ENCODE peak calls at places on chromosome 13, in five cellular contexts. One of them, this sample, is unnamed.
A peak's percentile ranks its signal among the peaks of the same experiment; 100 is the strongest.

GRCh38 chr13:51000576-51001260 is 91.1 kb downstream of the RNASEH2B start:
- DNase-seq in heart right ventricle: no peak
- DNase-seq in Caco-2: no peak
- DNase-seq in fibroblast of lung: peak; percentile 80
- DNase-seq in mammary epithelial cell: peak; percentile 92
- DNase-seq in this sample: peak; percentile 81

GRCh38 chr13:100124265-100124664 is 35.4 kb downstream of the PCCA start:
- DNase-seq in heart right ventricle: no peak
- DNase-seq in Caco-2: no peak
- DNase-seq in fibroblast of lung: peak; percentile 51
- DNase-seq in mammary epithelial cell: no peak
- DNase-seq in this sample: no peak

GRCh38 chr13:50713849-50714248 is 129.6 kb downstream of the DLEU7 start:
- DNase-seq in heart right ventricle: no peak
- DNase-seq in Caco-2: no peak
- DNase-seq in fibroblast of lung: peak; percentile 98
- DNase-seq in mammary epithelial cell: peak; percentile 81
- DNase-seq in this sample: peak; percentile 93

GRCh38 chr13:97189943-97190342 is 32.2 kb upstream of the MBNL2 start:
- DNase-seq in heart right ventricle: no peak
- DNase-seq in Caco-2: no peak
- DNase-seq in fibroblast of lung: no peak
- DNase-seq in mammary epithelial cell: no peak
- DNase-seq in this sample: no peak

GRCh38 chr13:57640582-57640981 is 9.0 kb downstream of the PCDH17 start:
- DNase-seq in heart right ventricle: peak; percentile 11
- DNase-seq in Caco-2: no peak
- DNase-seq in fibroblast of lung: peak; percentile 73
- DNase-seq in mammary epithelial cell: no peak
- DNase-seq in this sample: no peak

GRCh38 chr13:112448621-112449544 is 72.7 kb downstream of the SPACA7 start:
- DNase-seq in heart right ventricle: no peak
- DNase-seq in Caco-2: peak; percentile 74
- DNase-seq in fibroblast of lung: no peak
- DNase-seq in mammary epithelial cell: no peak
- DNase-seq in this sample: no peak

GRCh38 chr13:102687520-102687919 is 7.3 kb downstream of the METTL21C start:
- DNase-seq in heart right ventricle: no peak
- DNase-seq in Caco-2: no peak
- DNase-seq in fibroblast of lung: no peak
- DNase-seq in mammary epithelial cell: peak; percentile 70
- DNase-seq in this sample: no peak

GRCh38 chr13:30863796-30864195 is 42.3 kb upstream of the MEDAG start:
- DNase-seq in heart right ventricle: no peak
- DNase-seq in Caco-2: no peak
- DNase-seq in fibroblast of lung: no peak
- DNase-seq in mammary epithelial cell: no peak
- DNase-seq in this sample: no peak

GRCh38 chr13:113879017-113879416 is 15.1 kb upstream of the GAS6 start:
- DNase-seq in heart right ventricle: no peak
- DNase-seq in Caco-2: no peak
- DNase-seq in fibroblast of lung: no peak
- DNase-seq in mammary epithelial cell: no peak
- DNase-seq in this sample: no peak

GRCh38 chr13:78409172-78409571 is 194.2 kb downstream of the POU4F1 start:
- DNase-seq in heart right ventricle: no peak
- DNase-seq in Caco-2: no peak
- DNase-seq in fibroblast of lung: no peak
- DNase-seq in mammary epithelial cell: no peak
- DNase-seq in this sample: no peak

GRCh38 chr13:74978596-74978995 is 503.4 kb downstream of the TBC1D4 start:
- DNase-seq in heart right ventricle: no peak
- DNase-seq in Caco-2: no peak
- DNase-seq in fibroblast of lung: no peak
- DNase-seq in mammary epithelial cell: peak; percentile 20
- DNase-seq in this sample: no peak

GRCh38 chr13:82636119-82636518 is 1246.2 kb downstream of the SLITRK1 start:
- DNase-seq in heart right ventricle: no peak
- DNase-seq in Caco-2: no peak
- DNase-seq in fibroblast of lung: peak; percentile 2
- DNase-seq in mammary epithelial cell: peak; percentile 68
- DNase-seq in this sample: no peak

GRCh38 chr13:113934576-113934975 is 39.3 kb downstream of the C13orf46 start:
- DNase-seq in heart right ventricle: no peak
- DNase-seq in Caco-2: peak; percentile 12
- DNase-seq in fibroblast of lung: no peak
- DNase-seq in mammary epithelial cell: no peak
- DNase-seq in this sample: no peak

GRCh38 chr13:93355094-93355493 is 128.5 kb downstream of the GPC6 start:
- DNase-seq in heart right ventricle: no peak
- DNase-seq in Caco-2: no peak
- DNase-seq in fibroblast of lung: no peak
- DNase-seq in mammary epithelial cell: no peak
- DNase-seq in this sample: no peak

GRCh38 chr13:81726037-81726726 is 1385.3 kb upstream of the SPRY2 start:
- DNase-seq in heart right ventricle: no peak
- DNase-seq in Caco-2: no peak
- DNase-seq in fibroblast of lung: no peak
- DNase-seq in mammary epithelial cell: peak; percentile 81
- DNase-seq in this sample: no peak

DNA sequence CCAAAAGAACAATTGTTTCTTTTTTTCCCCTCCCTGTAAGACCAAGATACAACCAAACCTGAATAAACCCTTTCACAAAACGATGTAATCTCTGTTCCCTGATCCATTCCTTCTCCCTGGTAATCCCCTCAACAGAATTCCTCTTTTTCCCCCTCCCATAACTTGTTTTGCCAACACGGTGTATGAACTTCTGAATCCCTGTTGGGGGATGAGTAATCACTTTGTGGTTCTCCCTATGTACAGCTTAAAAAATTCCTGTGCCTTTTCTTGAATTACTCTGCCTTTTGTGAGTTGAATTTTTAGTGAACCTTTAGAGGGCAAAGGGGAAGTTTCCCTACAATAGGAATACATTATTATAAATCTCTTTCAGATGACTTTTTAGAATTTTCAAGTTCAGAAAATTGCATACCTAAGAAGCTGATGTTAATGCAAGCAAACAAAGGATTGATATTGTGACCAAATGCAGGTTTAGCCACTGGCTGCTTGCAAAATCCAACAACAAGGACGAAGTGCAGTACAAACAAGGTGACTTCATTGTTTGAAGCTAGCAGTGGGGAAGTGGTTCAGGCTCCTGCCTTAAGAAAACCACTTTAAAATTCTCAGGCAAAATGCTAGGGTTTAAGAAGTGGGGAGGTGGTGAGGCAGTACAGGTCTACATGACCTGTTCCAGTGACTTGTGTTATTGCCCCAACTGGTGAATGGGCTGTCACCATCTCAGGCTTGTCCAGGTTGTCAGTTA is 15.0 kb upstream of the EPSTI1 start:
- DNase-seq in heart right ventricle: no peak
- DNase-seq in Caco-2: no peak
- DNase-seq in fibroblast of lung: peak; percentile 81
- DNase-seq in mammary epithelial cell: peak; percentile 42
- DNase-seq in this sample: peak; percentile 73
- H3K4me3 ChIP-seq in heart right ventricle: no peak overlapping the region
- H3K4me3 ChIP-seq in Caco-2: no peak overlapping the region
- H3K4me3 ChIP-seq in fibroblast of lung: no peak overlapping the region
- H3K4me3 ChIP-seq in mammary epithelial cell: no peak overlapping the region
- H3K4me3 ChIP-seq in this sample: no peak overlapping the region

GRCh38 chr13:95099541-95099940 is 201.7 kb downstream of the ABCC4 start:
- DNase-seq in heart right ventricle: no peak
- DNase-seq in Caco-2: no peak
- DNase-seq in fibroblast of lung: peak; percentile 81
- DNase-seq in mammary epithelial cell: peak; percentile 10
- DNase-seq in this sample: peak; percentile 82

GRCh38 chr13:95106562-95106961 is 194.7 kb downstream of the ABCC4 start:
- DNase-seq in heart right ventricle: no peak
- DNase-seq in Caco-2: no peak
- DNase-seq in fibroblast of lung: no peak
- DNase-seq in mammary epithelial cell: no peak
- DNase-seq in this sample: no peak

GRCh38 chr13:95098916-95099315 is 202.3 kb downstream of the ABCC4 start:
- DNase-seq in heart right ventricle: no peak
- DNase-seq in Caco-2: no peak
- DNase-seq in fibroblast of lung: no peak
- DNase-seq in mammary epithelial cell: no peak
- DNase-seq in this sample: no peak

GRCh38 chr13:95100525-95101121 is 200.6 kb downstream of the ABCC4 start:
- DNase-seq in heart right ventricle: no peak
- DNase-seq in Caco-2: no peak
- DNase-seq in fibroblast of lung: peak; percentile 82
- DNase-seq in mammary epithelial cell: peak; percentile 64
- DNase-seq in this sample: peak; percentile 84
- H3K4me3 ChIP-seq in heart right ventricle: no peak overlapping the region
- H3K4me3 ChIP-seq in Caco-2: no peak overlapping the region
- H3K4me3 ChIP-seq in fibroblast of lung: no peak overlapping the region
- H3K4me3 ChIP-seq in mammary epithelial cell: no peak overlapping the region
- H3K4me3 ChIP-seq in this sample: no peak overlapping the region

GRCh38 chr13:73057284-73058025 is 1.4 kb upstream of the KLF5 start:
- DNase-seq in heart right ventricle: no peak
- DNase-seq in Caco-2: no peak
- DNase-seq in fibroblast of lung: no peak
- DNase-seq in mammary epithelial cell: no peak
- DNase-seq in this sample: no peak
- H3K4me3 ChIP-seq in heart right ventricle: no peak overlapping the region
- H3K4me3 ChIP-seq in Caco-2: peak overlapping the region; percentile 32
- H3K4me3 ChIP-seq in fibroblast of lung: no peak overlapping the region
- H3K4me3 ChIP-seq in mammary epithelial cell: peak overlapping the region; percentile 1
- H3K4me3 ChIP-seq in this sample: no peak overlapping the region

GRCh38 chr13:33349314-33349995 is 63.9 kb upstream of the STARD13 start:
- DNase-seq in heart right ventricle: peak; percentile 23
- DNase-seq in Caco-2: no peak
- DNase-seq in fibroblast of lung: no peak
- DNase-seq in mammary epithelial cell: no peak
- DNase-seq in this sample: no peak

GRCh38 chr13:33349996-33350826 is 64.7 kb upstream of the STARD13 start:
- DNase-seq in heart right ventricle: peak; percentile 61
- DNase-seq in Caco-2: peak; percentile 40
- DNase-seq in fibroblast of lung: peak; percentile 48
- DNase-seq in mammary epithelial cell: no peak
- DNase-seq in this sample: peak; percentile 39

GRCh38 chr13:33345842-33346241 is 60.3 kb upstream of the STARD13 start:
- DNase-seq in heart right ventricle: no peak
- DNase-seq in Caco-2: no peak
- DNase-seq in fibroblast of lung: peak; percentile 9
- DNase-seq in mammary epithelial cell: no peak
- DNase-seq in this sample: no peak

GRCh38 chr13:33347866-33348265 is 62.3 kb upstream of the STARD13 start:
- DNase-seq in heart right ventricle: no peak
- DNase-seq in Caco-2: no peak
- DNase-seq in fibroblast of lung: peak; percentile 13
- DNase-seq in mammary epithelial cell: no peak
- DNase-seq in this sample: peak; percentile 7

GRCh38 chr13:33348366-33348765 is 62.8 kb upstream of the STARD13 start:
- DNase-seq in heart right ventricle: no peak
- DNase-seq in Caco-2: no peak
- DNase-seq in fibroblast of lung: peak; percentile 77
- DNase-seq in mammary epithelial cell: no peak
- DNase-seq in this sample: peak; percentile 33
- H3K4me3 ChIP-seq in heart right ventricle: peak overlapping the region; percentile 91
- H3K4me3 ChIP-seq in Caco-2: no peak overlapping the region
- H3K4me3 ChIP-seq in fibroblast of lung: peak overlapping the region; percentile 8
- H3K4me3 ChIP-seq in mammary epithelial cell: no peak overlapping the region
- H3K4me3 ChIP-seq in this sample: no peak overlapping the region

DNA sequence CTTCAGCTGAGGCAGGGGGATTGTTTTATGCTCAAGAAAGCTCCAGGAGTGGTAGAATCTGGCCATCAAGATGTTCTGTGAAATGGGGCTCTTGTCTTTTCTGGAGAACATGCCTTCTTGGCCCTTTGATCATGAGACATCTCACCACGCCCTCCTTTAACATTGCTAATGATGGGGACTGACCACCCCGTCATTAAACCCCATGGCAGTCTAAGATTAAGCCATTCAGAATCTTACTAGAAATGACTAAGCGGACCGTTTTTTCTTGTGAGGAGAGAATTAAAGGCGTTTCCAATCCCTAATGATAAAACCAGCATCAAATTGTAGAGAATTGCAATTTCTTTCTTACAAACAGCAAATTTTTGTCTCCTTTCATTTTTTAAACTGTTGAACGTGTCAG is 89.4 kb downstream of the COL4A2 start:
- DNase-seq in heart right ventricle: no peak
- DNase-seq in Caco-2: no peak
- DNase-seq in fibroblast of lung: no peak
- DNase-seq in mammary epithelial cell: no peak
- DNase-seq in this sample: no peak
- H3K4me3 ChIP-seq in heart right ventricle: no peak overlapping the region
- H3K4me3 ChIP-seq in Caco-2: no peak overlapping the region
- H3K4me3 ChIP-seq in fibroblast of lung: peak overlapping the region; percentile 4
- H3K4me3 ChIP-seq in mammary epithelial cell: no peak overlapping the region
- H3K4me3 ChIP-seq in this sample: no peak overlapping the region

GRCh38 chr13:49217962-49218492 is 2.1 kb upstream of the MLNR start:
- DNase-seq in heart right ventricle: no peak
- DNase-seq in Caco-2: no peak
- DNase-seq in fibroblast of lung: no peak
- DNase-seq in mammary epithelial cell: no peak
- DNase-seq in this sample: no peak
- H3K4me3 ChIP-seq in heart right ventricle: no peak overlapping the region
- H3K4me3 ChIP-seq in Caco-2: no peak overlapping the region
- H3K4me3 ChIP-seq in fibroblast of lung: no peak overlapping the region
- H3K4me3 ChIP-seq in mammary epithelial cell: no peak overlapping the region
- H3K4me3 ChIP-seq in this sample: no peak overlapping the region

GRCh38 chr13:77305276-77305675 is 21.6 kb downstream of the MYCBP2 start:
- DNase-seq in heart right ventricle: no peak
- DNase-seq in Caco-2: no peak
- DNase-seq in fibroblast of lung: no peak
- DNase-seq in mammary epithelial cell: no peak
- DNase-seq in this sample: no peak
- H3K4me3 ChIP-seq in heart right ventricle: no peak overlapping the region
- H3K4me3 ChIP-seq in Caco-2: no peak overlapping the region
- H3K4me3 ChIP-seq in fibroblast of lung: no peak overlapping the region
- H3K4me3 ChIP-seq in mammary epithelial cell: no peak overlapping the region
- H3K4me3 ChIP-seq in this sample: no peak overlapping the region

GRCh38 chr13:52879950-52880650 is 31.7 kb upstream of the PCDH8 start:
- DNase-seq in heart right ventricle: no peak
- DNase-seq in Caco-2: no peak
- DNase-seq in fibroblast of lung: no peak
- DNase-seq in mammary epithelial cell: no peak
- DNase-seq in this sample: no peak
- H3K4me3 ChIP-seq in heart right ventricle: no peak overlapping the region
- H3K4me3 ChIP-seq in Caco-2: no peak overlapping the region
- H3K4me3 ChIP-seq in fibroblast of lung: no peak overlapping the region
- H3K4me3 ChIP-seq in mammary epithelial cell: no peak overlapping the region
- H3K4me3 ChIP-seq in this sample: no peak overlapping the region

GRCh38 chr13:94703721-94704314 is 8.5 kb downstream of the SOX21 start:
- DNase-seq in heart right ventricle: no peak
- DNase-seq in Caco-2: no peak
- DNase-seq in fibroblast of lung: no peak
- DNase-seq in mammary epithelial cell: no peak
- DNase-seq in this sample: no peak
- H3K4me3 ChIP-seq in heart right ventricle: no peak overlapping the region
- H3K4me3 ChIP-seq in Caco-2: no peak overlapping the region
- H3K4me3 ChIP-seq in fibroblast of lung: no peak overlapping the region
- H3K4me3 ChIP-seq in mammary epithelial cell: no peak overlapping the region
- H3K4me3 ChIP-seq in this sample: no peak overlapping the region

This sample was measured in astrocyte of the spinal cord.